ENCODE peak calls at places on chromosome X, in eight cellular contexts. N is cardiac muscle cell, D is HCT116, L is pancreas, F is brain microvascular endothelial cell, V is osteoblast, M is uterus, B is right lobe of liver. U is an unnamed sample.

GRCh38 chrX:7514871-7515599 is 327.9 kb upstream of the VCX start:
- DNase-seq in V (no peak), N (no peak), B (no peak), L (no peak), F (peak), M (no peak), D (no peak), U (no peak)

GRCh38 chrX:111649641-111650040 is 31.3 kb upstream of the ALG13 start:
- DNase-seq in L (no peak), B (no peak), V (no peak), D (no peak), N (no peak), M (no peak), F (no peak), U (no peak)

GRCh38 chrX:136849395-136849794 is 31.1 kb downstream of the RBMX start:
- DNase-seq in N (no peak), M (no peak), B (no peak), L (no peak), F (no peak), V (peak), D (no peak), U (no peak)

GRCh38 chrX:129980540-129981206 is 1.8 kb upstream of the BCORL1 start:
- DNase-seq in N (peak), L (peak), V (peak), B (peak), F (no peak), D (no peak), M (peak), U (no peak)

GRCh38 chrX:18377802-18378201 is 23.3 kb upstream of the SCML2 start:
- DNase-seq in D (peak), V (no peak), N (peak), M (no peak), B (no peak), L (no peak), F (no peak), U (no peak)

GRCh38 chrX:9147631-9148189 is 113.8 kb upstream of the FAM9B start:
- DNase-seq in D (no peak), B (no peak), N (no peak), F (no peak), M (no peak), V (no peak), L (no peak), U (no peak)

GRCh38 chrX:134369576-134369975 is 90.4 kb upstream of the HPRT1 start:
- DNase-seq in N (no peak), V (no peak), B (no peak), M (no peak), F (no peak), D (no peak), L (no peak), U (no peak)

GRCh38 chrX:37302569-37302968 is 46.6 kb upstream of the PRRG1 start:
- DNase-seq in M (no peak), V (peak), D (peak), F (peak), N (peak), L (no peak), B (peak), U (no peak)

GRCh38 chrX:69060631-69061408 is 104.4 kb downstream of the PJA1 start:
- DNase-seq in B (no peak), V (no peak), D (peak), M (peak), N (peak), L (no peak), F (no peak), U (peak)

GRCh38 chrX:105190252-105190853 is 30.1 kb downstream of the TEX13A start:
- DNase-seq in M (no peak), L (no peak), B (no peak), D (no peak), N (peak), V (no peak), F (peak), U (no peak)

GRCh38 chrX:41010188-41010846 is 74.9 kb upstream of the USP9X start:
- DNase-seq in M (peak), L (peak), V (peak), D (no peak), B (peak), F (peak), N (peak), U (peak)

GRCh38 chrX:18886344-18887161 is 97.4 kb downstream of the PHKA2 start:
- DNase-seq in B (peak), L (peak), M (peak), V (peak), F (peak), D (peak), N (peak), U (peak)

GRCh38 chrX:9351112-9351511 is 113.7 kb upstream of the TBL1X start:
- DNase-seq in D (no peak), F (no peak), B (no peak), N (no peak), L (no peak), M (no peak), V (no peak), U (no peak)

GRCh38 chrX:7891928-7892327 is 35.3 kb downstream of the PNPLA4 start:
- DNase-seq in V (no peak), D (no peak), B (no peak), L (no peak), F (no peak), N (no peak), M (no peak), U (no peak)

GRCh38 chrX:77431227-77431626 is 16.0 kb upstream of the FGF16 start:
- DNase-seq in N (peak), M (no peak), V (no peak), F (no peak), D (no peak), B (no peak), L (no peak), U (no peak)

DNA sequence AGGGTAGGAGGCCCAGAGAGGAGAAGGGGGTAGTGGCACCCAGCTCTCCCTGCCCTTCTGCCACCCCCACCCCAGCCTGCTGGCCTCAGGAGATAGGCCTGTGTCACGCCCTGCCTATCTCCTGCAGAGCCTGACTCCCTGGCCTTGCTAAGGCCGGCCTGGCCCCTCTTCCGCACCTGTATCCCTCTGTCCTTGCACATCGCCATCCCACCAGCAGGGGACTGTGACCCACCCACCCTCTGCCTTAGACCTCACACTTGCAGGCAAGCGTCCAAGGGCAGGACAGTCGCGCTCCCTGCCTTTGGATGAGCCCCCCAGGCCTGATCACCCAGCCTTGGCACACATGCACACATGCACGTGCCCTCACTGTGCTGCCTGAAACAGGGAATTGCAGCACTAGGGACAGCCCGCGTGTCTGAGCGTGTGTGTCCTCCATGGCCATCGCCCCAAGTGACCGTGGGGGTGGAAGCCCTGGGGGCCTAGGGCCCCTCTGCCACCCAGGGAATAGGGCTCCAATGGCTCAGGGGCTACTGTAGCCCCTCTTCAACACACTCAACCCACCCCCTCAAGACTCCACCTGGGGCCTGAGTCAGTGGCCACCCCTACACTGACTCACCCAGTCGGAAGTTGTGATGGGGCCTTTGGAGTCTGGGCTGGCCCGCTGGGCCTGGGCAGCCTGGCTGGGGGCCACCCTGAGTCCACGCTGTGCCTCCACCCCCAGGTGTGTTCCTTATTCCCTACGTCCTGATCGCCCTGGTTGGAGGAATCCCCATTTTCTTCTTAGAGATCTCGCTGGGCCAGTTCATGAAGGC is 2.1 kb downstream of the SLC6A8 start:
- DNase-seq in B (peak), D (no peak), F (no peak), N (no peak), V (peak), M (no peak), L (peak), U (no peak)
- TF ChIP-seq CTCF in B (no peak), D (peak), F (peak), N (no peak), V (no peak), M (no peak), L (no peak), U (no peak)

GRCh38 chrX:72714471-72714916 is 388 bp upstream of the PHKA1 start:
- DNase-seq in D (peak), N (peak), B (peak), F (peak), M (peak), V (peak), L (peak), U (peak)
- H3K4me3 ChIP-seq in D (peak), N (peak), B (peak), F (peak), M (peak), V (peak), L (peak), U (peak)

DNA sequence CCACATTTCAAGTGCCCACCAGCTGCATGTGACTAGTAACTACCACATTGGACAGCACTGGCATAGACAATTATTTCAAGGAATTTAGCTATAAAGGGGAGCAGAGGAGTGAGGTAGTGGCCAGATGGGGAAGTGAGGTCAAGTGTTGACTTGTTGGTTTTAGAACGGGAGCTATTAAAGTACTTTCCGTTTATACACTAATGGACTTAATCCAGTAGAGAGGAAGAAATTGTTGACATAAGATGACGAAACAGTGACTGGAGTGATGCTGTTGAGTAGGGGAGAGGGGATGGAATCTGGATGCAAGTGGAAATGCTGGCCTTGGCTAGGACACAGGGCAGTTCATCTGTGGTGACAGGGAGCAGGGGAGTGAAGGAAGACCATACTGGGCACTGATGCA is 154.4 kb downstream of the AMMECR1 start:
- DNase-seq in L (no peak), F (no peak), V (no peak), B (no peak), M (no peak), N (no peak), D (no peak), U (no peak)
- H3K27ac ChIP-seq in L (no peak), F (no peak), V (no peak), B (no peak), M (no peak), N (no peak), D (no peak), U (no peak)

GRCh38 chrX:48902135-48902534 is 4.4 kb downstream of the PQBP1 start:
- DNase-seq in V (peak), F (no peak), B (no peak), N (no peak), D (no peak), L (no peak), M (no peak), U (peak)
- TF ChIP-seq CTCF in V (no peak), F (no peak), B (no peak), N (no peak), D (no peak), L (no peak), M (no peak), U (no peak)

GRCh38 chrX:132171478-132171877 is 43.7 kb upstream of the FRMD7 start:
- DNase-seq in N (peak), M (no peak), D (no peak), B (no peak), L (no peak), F (no peak), V (no peak), U (no peak)
- H3K4me3 ChIP-seq in N (no peak), M (no peak), D (no peak), B (no peak), L (no peak), F (no peak), V (no peak), U (no peak)